ENCODE peak calls at places on chromosomes 1 and 21, in ten cellular contexts. H is GM13976; W is stimulated activated CD4-positive, alpha-beta T cell treated with anti-CD3 and anti-CD28 coated beads, Interleukin-4, amount 100 ng/mL, for 24 hours; Z is GM12865; V is EL; F is stimulated activated CD8-positive, alpha-beta memory T cell treated with anti-CD3 and anti-CD28 coated beads, Interleukin-15, amount 100 ng/mL, for 4 hours; E is posterior cingulate gyrus; C is CD8-positive, alpha-beta memory T cell; D is mucosa of descending colon; T is SJSA1. O is an unnamed sample.

GRCh38 chr1:6588893-6589481 is 9.2 kb downstream of the ZBTB48 start:
- DNase-seq in W (no peak), V (no peak), Z (no peak), E (no peak), T (no peak), H (no peak), C (no peak), D (no peak), F (no peak), O (no peak)

GRCh38 chr1:174222166-174222949 is 63.0 kb downstream of the RABGAP1L start:
- DNase-seq in E (no peak), W (no peak), F (no peak), T (no peak), V (peak; percentile 69), Z (peak; percentile 28), H (no peak), D (no peak), C (no peak), O (no peak)

GRCh38 chr1:26724938-26725337 is 29.1 kb downstream of the ARID1A start:
- DNase-seq in Z (no peak), V (no peak), D (no peak), F (no peak), C (no peak), T (no peak), E (no peak), H (no peak), W (no peak), O (no peak)

GRCh38 chr1:93965888-93966287 is 56.7 kb upstream of the GCLM start:
- DNase-seq in V (no peak), T (no peak), Z (no peak), C (no peak), E (no peak), D (no peak), H (no peak), F (no peak), W (no peak), O (no peak)

GRCh38 chr1:218397752-218398339 is 52.7 kb downstream of the TGFB2 start:
- DNase-seq in D (no peak), C (no peak), H (no peak), F (no peak), Z (no peak), W (no peak), V (peak; percentile 25), T (no peak), E (no peak), O (no peak)

GRCh38 chr1:172662464-172663109 is 3.7 kb downstream of the FASLG start:
- DNase-seq in V (peak; percentile 87), C (peak; percentile 78), Z (peak; percentile 73), H (peak; percentile 73), W (peak; percentile 93), E (no peak), T (peak; percentile 59), F (peak; percentile 84), D (peak; percentile 65), O (peak; percentile 7)

GRCh38 chr1:52904590-52905375 is 16.8 kb downstream of the ECHDC2 start:
- DNase-seq in H (peak; percentile 81), W (peak; percentile 21), F (no peak), T (peak; percentile 70), C (peak; percentile 23), V (peak; percentile 37), Z (peak; percentile 63), D (peak; percentile 28), E (no peak), O (peak; percentile 58)

GRCh38 chr1:236144446-236145150 is 2.3 kb downstream of the GPR137B start:
- DNase-seq in F (no peak), V (no peak), T (no peak), W (no peak), E (peak; percentile 71), D (no peak), Z (no peak), C (no peak), H (no peak), O (no peak)

GRCh38 chr21:27536319-27536718 is 569.4 kb upstream of the ADAMTS5 start:
- DNase-seq in W (no peak), Z (no peak), F (no peak), V (peak; percentile 39), D (no peak), T (no peak), E (no peak), C (no peak), H (no peak), O (no peak)

GRCh38 chr1:93874025-93874651 is 4.9 kb downstream of the DNTTIP2 start:
- DNase-seq in C (peak; percentile 22), D (no peak), Z (peak; percentile 27), W (no peak), T (no peak), F (no peak), H (no peak), E (no peak), V (peak; percentile 39), O (peak; percentile 28)

GRCh38 chr1:168799918-168800605 is 71.1 kb upstream of the DPT start:
- DNase-seq in Z (no peak), V (no peak), W (no peak), F (no peak), C (no peak), D (no peak), T (no peak), E (no peak), H (no peak), O (no peak)

GRCh38 chr1:77683836-77684148 is 1.3 kb upstream of the ZZZ3 start:
- DNase-seq in T (no peak), D (no peak), Z (no peak), E (no peak), W (no peak), F (peak; percentile 8), C (no peak), H (no peak), V (no peak), O (no peak)

GRCh38 chr1:33719771-33720670 is 143.9 kb upstream of the HMGB4 start:
- DNase-seq in T (no peak), C (no peak), F (no peak), Z (no peak), H (no peak), W (no peak), E (no peak), V (no peak), D (no peak), O (no peak)

GRCh38 chr1:30847358-30847972 is 61.1 kb downstream of the SDC3 start:
- DNase-seq in Z (no peak), V (peak; percentile 34), E (peak; percentile 91), D (peak; percentile 79), F (no peak), C (no peak), H (no peak), W (no peak), T (peak; percentile 61), O (no peak)

GRCh38 chr1:196467230-196467629 is 141.0 kb downstream of the KCNT2 start:
- DNase-seq in F (no peak), V (no peak), Z (no peak), E (no peak), D (no peak), H (no peak), W (no peak), T (no peak), C (no peak), O (no peak)

GRCh38 chr1:177216587-177217202 is 45.9 kb downstream of the BRINP2 start:
- DNase-seq in H (no peak), F (no peak), D (no peak), T (no peak), V (no peak), C (no peak), E (no peak), W (no peak), Z (no peak), O (no peak)

GRCh38 chr1:961132-961652 is 808 bp downstream of the KLHL17 start:
- DNase-seq in V (no peak), H (no peak), W (no peak), Z (no peak), F (no peak), D (no peak), C (no peak), E (no peak), T (no peak), O (no peak)

GRCh38 chr21:36320421-36321324 is 676 bp downstream of the MORC3 start:
- DNase-seq in T (peak; percentile 79), W (no peak), F (no peak), C (no peak), V (peak; percentile 86), E (peak; percentile 87), H (peak; percentile 78), D (peak; percentile 87), Z (peak; percentile 83), O (peak; percentile 57)

GRCh38 chr1:33641099-33641830 is 168.8 kb downstream of the ZSCAN20 start:
- DNase-seq in W (no peak), C (no peak), T (no peak), D (no peak), F (no peak), V (no peak), H (no peak), E (no peak), Z (peak; percentile 26), O (peak; percentile 14)

GRCh38 chr21:22575165-22575584 is 1577.0 kb downstream of the NCAM2 start:
- DNase-seq in E (no peak), F (no peak), C (no peak), H (no peak), W (no peak), V (no peak), Z (no peak), D (no peak), T (no peak), O (peak; percentile 62)

GRCh38 chr1:220300442-220301121 is 28.3 kb upstream of the RAB3GAP2 start:
- DNase-seq in C (no peak), V (peak; percentile 91), Z (no peak), W (no peak), H (no peak), D (peak; percentile 41), E (peak; percentile 81), F (no peak), T (peak; percentile 68), O (no peak)

GRCh38 chr1:148263128-148263905 is 111.2 kb upstream of the NBPF11 start:
- DNase-seq in E (peak; percentile 85), H (peak; percentile 83), V (peak; percentile 81), D (peak; percentile 80), Z (peak; percentile 93), T (no peak), W (peak; percentile 73), C (peak; percentile 61), F (peak; percentile 6), O (peak; percentile 73)

GRCh38 chr1:163875214-163875926 is 553.6 kb downstream of the NUF2 start:
- DNase-seq in T (no peak), V (peak; percentile 84), C (no peak), F (no peak), E (no peak), D (peak; percentile 21), H (no peak), W (no peak), Z (no peak), O (no peak)